ENCODE peak calls at places on chromosomes 7 and 10, in nine cellular contexts. One of them, this sample, is unnamed.
A peak's percentile ranks its signal among the peaks of the same experiment; 100 is the strongest.

GRCh38 chr7:41161188-41161587 is 541.7 kb downstream of the INHBA start:
- DNase-seq in stomach: no peak
- DNase-seq in transverse colon: no peak
- DNase-seq in K562: no peak
- DNase-seq in sigmoid colon: no peak
- DNase-seq in suprapubic skin: no peak
- DNase-seq in endothelial cell of umbilical vein: no peak
- DNase-seq in HCT116: no peak
- DNase-seq in vagina: no peak
- DNase-seq in this sample: no peak

GRCh38 chr7:949021-949934 is 5.2 kb downstream of the ADAP1 start:
- DNase-seq in stomach: peak; percentile 55
- DNase-seq in transverse colon: peak; percentile 38
- DNase-seq in K562: no peak
- DNase-seq in sigmoid colon: peak; percentile 58
- DNase-seq in suprapubic skin: peak; percentile 51
- DNase-seq in endothelial cell of umbilical vein: no peak
- DNase-seq in HCT116: no peak
- DNase-seq in vagina: no peak
- DNase-seq in this sample: no peak

GRCh38 chr7:101535333-101535732 is 93.8 kb downstream of the MYL10 start:
- DNase-seq in stomach: peak; percentile 60
- DNase-seq in transverse colon: no peak
- DNase-seq in K562: no peak
- DNase-seq in sigmoid colon: no peak
- DNase-seq in suprapubic skin: no peak
- DNase-seq in endothelial cell of umbilical vein: no peak
- DNase-seq in HCT116: no peak
- DNase-seq in vagina: no peak
- DNase-seq in this sample: no peak

GRCh38 chr10:49119746-49120145 is 4.4 kb upstream of the VSTM4 start:
- DNase-seq in stomach: no peak
- DNase-seq in transverse colon: no peak
- DNase-seq in K562: no peak
- DNase-seq in sigmoid colon: no peak
- DNase-seq in suprapubic skin: no peak
- DNase-seq in endothelial cell of umbilical vein: no peak
- DNase-seq in HCT116: no peak
- DNase-seq in vagina: no peak
- DNase-seq in this sample: no peak

GRCh38 chr10:132721725-132722124 is 64.2 kb downstream of the NKX6-2 start:
- DNase-seq in stomach: no peak
- DNase-seq in transverse colon: no peak
- DNase-seq in K562: no peak
- DNase-seq in sigmoid colon: no peak
- DNase-seq in suprapubic skin: no peak
- DNase-seq in endothelial cell of umbilical vein: no peak
- DNase-seq in HCT116: no peak
- DNase-seq in vagina: no peak
- DNase-seq in this sample: no peak

GRCh38 chr7:155821851-155822250 is 9.6 kb upstream of the SHH start:
- DNase-seq in stomach: no peak
- DNase-seq in transverse colon: no peak
- DNase-seq in K562: no peak
- DNase-seq in sigmoid colon: no peak
- DNase-seq in suprapubic skin: no peak
- DNase-seq in endothelial cell of umbilical vein: no peak
- DNase-seq in HCT116: no peak
- DNase-seq in vagina: no peak
- DNase-seq in this sample: no peak

GRCh38 chr7:121452400-121452799 is 56.3 kb upstream of the FAM3C start:
- DNase-seq in stomach: no peak
- DNase-seq in transverse colon: no peak
- DNase-seq in K562: no peak
- DNase-seq in sigmoid colon: no peak
- DNase-seq in suprapubic skin: no peak
- DNase-seq in endothelial cell of umbilical vein: no peak
- DNase-seq in HCT116: no peak
- DNase-seq in vagina: no peak
- DNase-seq in this sample: no peak

GRCh38 chr7:25860206-25860881 is 291.7 kb upstream of the NFE2L3 start:
- DNase-seq in stomach: no peak
- DNase-seq in transverse colon: no peak
- DNase-seq in K562: no peak
- DNase-seq in sigmoid colon: no peak
- DNase-seq in suprapubic skin: no peak
- DNase-seq in endothelial cell of umbilical vein: peak; percentile 24
- DNase-seq in HCT116: no peak
- DNase-seq in vagina: no peak
- DNase-seq in this sample: no peak

GRCh38 chr10:43061764-43062163 is 15.1 kb upstream of the RET start:
- DNase-seq in stomach: no peak
- DNase-seq in transverse colon: no peak
- DNase-seq in K562: no peak
- DNase-seq in sigmoid colon: no peak
- DNase-seq in suprapubic skin: no peak
- DNase-seq in endothelial cell of umbilical vein: no peak
- DNase-seq in HCT116: no peak
- DNase-seq in vagina: no peak
- DNase-seq in this sample: no peak

GRCh38 chr10:111482621-111483216 is 405.9 kb downstream of the ADRA2A start:
- DNase-seq in stomach: no peak
- DNase-seq in transverse colon: no peak
- DNase-seq in K562: no peak
- DNase-seq in sigmoid colon: no peak
- DNase-seq in suprapubic skin: no peak
- DNase-seq in endothelial cell of umbilical vein: no peak
- DNase-seq in HCT116: no peak
- DNase-seq in vagina: no peak
- DNase-seq in this sample: no peak

GRCh38 chr7:37960483-37960882 is 40.0 kb downstream of the EPDR1 start:
- DNase-seq in stomach: no peak
- DNase-seq in transverse colon: no peak
- DNase-seq in K562: no peak
- DNase-seq in sigmoid colon: no peak
- DNase-seq in suprapubic skin: no peak
- DNase-seq in endothelial cell of umbilical vein: no peak
- DNase-seq in HCT116: no peak
- DNase-seq in vagina: no peak
- DNase-seq in this sample: no peak

GRCh38 chr7:116236020-116236630 is 25.8 kb downstream of the TES start:
- DNase-seq in stomach: peak; percentile 58
- DNase-seq in transverse colon: peak; percentile 48
- DNase-seq in K562: peak; percentile 42
- DNase-seq in sigmoid colon: no peak
- DNase-seq in suprapubic skin: no peak
- DNase-seq in endothelial cell of umbilical vein: peak; percentile 74
- DNase-seq in HCT116: no peak
- DNase-seq in vagina: no peak
- DNase-seq in this sample: peak; percentile 73

GRCh38 chr10:7045891-7046599 is 364.8 kb downstream of the SFMBT2 start:
- DNase-seq in stomach: no peak
- DNase-seq in transverse colon: peak; percentile 10
- DNase-seq in K562: no peak
- DNase-seq in sigmoid colon: no peak
- DNase-seq in suprapubic skin: no peak
- DNase-seq in endothelial cell of umbilical vein: no peak
- DNase-seq in HCT116: no peak
- DNase-seq in vagina: no peak
- DNase-seq in this sample: no peak

GRCh38 chr10:67141300-67141699 is 215.5 kb downstream of the LRRTM3 start:
- DNase-seq in stomach: no peak
- DNase-seq in transverse colon: no peak
- DNase-seq in K562: no peak
- DNase-seq in sigmoid colon: no peak
- DNase-seq in suprapubic skin: no peak
- DNase-seq in endothelial cell of umbilical vein: no peak
- DNase-seq in HCT116: no peak
- DNase-seq in vagina: no peak
- DNase-seq in this sample: no peak

GRCh38 chr7:105323366-105323765 is 65.4 kb downstream of the SRPK2 start:
- DNase-seq in stomach: no peak
- DNase-seq in transverse colon: no peak
- DNase-seq in K562: no peak
- DNase-seq in sigmoid colon: no peak
- DNase-seq in suprapubic skin: no peak
- DNase-seq in endothelial cell of umbilical vein: no peak
- DNase-seq in HCT116: no peak
- DNase-seq in vagina: no peak
- DNase-seq in this sample: no peak

DNA sequence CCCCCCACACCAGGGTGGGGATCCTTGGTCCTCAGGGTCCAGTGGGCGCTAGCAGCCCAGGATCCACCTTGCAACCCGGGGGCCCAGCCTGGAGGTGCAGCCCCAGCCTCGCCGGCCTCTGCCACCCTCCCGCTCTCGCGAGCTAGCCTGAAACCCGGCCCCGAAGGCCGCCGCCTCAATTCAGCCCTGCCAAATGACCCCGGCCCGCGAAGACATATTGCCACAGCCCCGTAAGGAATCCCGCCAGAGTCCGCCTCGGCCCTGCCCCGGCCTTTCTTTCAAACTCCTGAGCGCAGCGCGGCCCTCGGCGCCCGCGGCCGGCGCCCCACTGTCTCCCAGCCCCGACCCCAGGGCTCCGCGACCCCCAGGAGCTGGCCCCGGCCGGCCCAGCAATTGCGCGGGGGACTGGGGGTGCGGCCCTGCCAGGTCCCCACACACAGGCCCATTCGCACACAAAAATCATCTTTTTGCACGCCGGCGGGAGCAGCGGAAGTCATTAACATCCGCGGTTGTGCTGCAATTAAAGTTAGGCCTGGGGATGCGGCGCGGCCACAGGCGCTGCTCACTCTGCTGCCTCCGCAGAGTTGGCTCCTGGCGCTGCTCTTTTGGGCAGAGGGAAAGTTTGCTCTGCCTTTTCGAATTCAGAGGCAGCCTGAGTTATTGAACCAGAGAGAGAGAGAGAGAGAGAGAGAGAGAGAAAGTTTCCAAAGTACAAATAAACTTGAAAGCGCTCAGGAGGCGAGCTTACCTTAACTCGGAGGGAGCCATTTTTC is 4.0 kb downstream of the HOXA5 start:
- DNase-seq in stomach: no peak
- DNase-seq in transverse colon: peak; percentile 33
- DNase-seq in K562: no peak
- DNase-seq in sigmoid colon: no peak
- DNase-seq in suprapubic skin: peak; percentile 61
- DNase-seq in endothelial cell of umbilical vein: no peak
- DNase-seq in HCT116: no peak
- DNase-seq in vagina: no peak
- DNase-seq in this sample: no peak
- H3K4me3 ChIP-seq in stomach: peak overlapping the region; percentile 65
- H3K4me3 ChIP-seq in transverse colon: peak overlapping the region; percentile 39
- H3K4me3 ChIP-seq in K562: no peak overlapping the region
- H3K4me3 ChIP-seq in sigmoid colon: peak overlapping the region; percentile 22
- H3K4me3 ChIP-seq in suprapubic skin: peak overlapping the region; percentile 28
- H3K4me3 ChIP-seq in endothelial cell of umbilical vein: peak overlapping the region; percentile 6
- H3K4me3 ChIP-seq in HCT116: no peak overlapping the region
- H3K4me3 ChIP-seq in vagina: peak overlapping the region; percentile 23
- H3K4me3 ChIP-seq in this sample: peak overlapping the region; percentile 55

DNA sequence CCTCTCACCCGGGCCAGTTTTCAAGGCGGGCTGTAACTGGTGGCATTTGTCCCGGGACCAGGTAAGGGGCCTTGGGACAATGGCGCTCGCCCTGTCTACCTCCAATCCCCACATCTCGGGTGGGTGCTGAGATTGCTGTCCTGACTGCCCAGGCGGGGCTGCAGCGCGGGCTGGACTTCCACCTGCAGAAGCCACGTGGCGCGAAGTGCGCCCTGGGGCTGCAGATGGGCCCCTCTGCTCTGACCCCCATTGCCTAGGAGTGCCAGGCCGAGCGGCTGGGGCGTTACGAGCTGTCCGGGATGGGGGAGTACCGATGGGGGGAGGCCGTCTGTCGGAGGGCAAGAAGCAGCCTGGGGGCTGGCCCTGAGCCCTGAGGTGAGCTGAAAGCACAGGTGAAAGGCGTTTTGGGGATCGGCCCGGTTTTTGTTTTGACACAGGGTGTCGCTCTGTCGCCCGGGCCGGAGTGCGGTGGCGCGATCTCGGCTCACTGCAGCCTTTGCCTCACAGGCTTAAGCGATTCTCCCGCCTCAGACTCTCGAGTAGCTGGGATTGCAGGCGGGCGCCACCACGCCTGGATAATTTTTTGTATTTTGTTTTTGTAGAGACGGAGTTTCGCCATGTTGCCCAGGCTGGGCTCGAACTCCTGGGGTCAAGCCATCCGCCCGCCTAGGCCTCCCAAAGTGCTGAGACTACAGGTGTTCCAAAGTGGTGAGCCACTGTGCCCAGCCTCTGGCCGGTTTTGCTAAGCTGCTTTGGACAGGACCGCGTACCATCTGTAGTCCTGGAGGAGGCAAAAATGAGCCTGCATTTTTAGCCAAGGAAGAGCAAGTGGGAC is at the start of gene SFXN2:
- DNase-seq in stomach: peak; percentile 49
- DNase-seq in transverse colon: peak; percentile 47
- DNase-seq in K562: no peak
- DNase-seq in sigmoid colon: no peak
- DNase-seq in suprapubic skin: peak; percentile 80
- DNase-seq in endothelial cell of umbilical vein: no peak
- DNase-seq in HCT116: no peak
- DNase-seq in vagina: no peak
- DNase-seq in this sample: no peak
- TF ChIP-seq POLR2AphosphoS5 in stomach: no peak
- TF ChIP-seq POLR2AphosphoS5 in transverse colon: no peak
- TF ChIP-seq POLR2AphosphoS5 in K562: no peak
- TF ChIP-seq POLR2AphosphoS5 in sigmoid colon: no peak
- TF ChIP-seq POLR2AphosphoS5 in suprapubic skin: no peak
- TF ChIP-seq POLR2AphosphoS5 in endothelial cell of umbilical vein: no peak
- TF ChIP-seq POLR2AphosphoS5 in HCT116: peak; percentile 82
- TF ChIP-seq POLR2AphosphoS5 in vagina: no peak
- TF ChIP-seq POLR2AphosphoS5 in this sample: peak; percentile 68

GRCh38 chr7:13903997-13904396 is 85.5 kb downstream of the ETV1 start:
- DNase-seq in stomach: no peak
- DNase-seq in transverse colon: no peak
- DNase-seq in K562: no peak
- DNase-seq in sigmoid colon: no peak
- DNase-seq in suprapubic skin: no peak
- DNase-seq in endothelial cell of umbilical vein: no peak
- DNase-seq in HCT116: no peak
- DNase-seq in vagina: no peak
- DNase-seq in this sample: peak; percentile 83
- H3K4me3 ChIP-seq in stomach: no peak overlapping the region
- H3K4me3 ChIP-seq in transverse colon: no peak overlapping the region
- H3K4me3 ChIP-seq in K562: no peak overlapping the region
- H3K4me3 ChIP-seq in sigmoid colon: no peak overlapping the region
- H3K4me3 ChIP-seq in suprapubic skin: no peak overlapping the region
- H3K4me3 ChIP-seq in endothelial cell of umbilical vein: no peak overlapping the region
- H3K4me3 ChIP-seq in HCT116: no peak overlapping the region
- H3K4me3 ChIP-seq in vagina: no peak overlapping the region
- H3K4me3 ChIP-seq in this sample: peak overlapping the region; percentile 38

DNA sequence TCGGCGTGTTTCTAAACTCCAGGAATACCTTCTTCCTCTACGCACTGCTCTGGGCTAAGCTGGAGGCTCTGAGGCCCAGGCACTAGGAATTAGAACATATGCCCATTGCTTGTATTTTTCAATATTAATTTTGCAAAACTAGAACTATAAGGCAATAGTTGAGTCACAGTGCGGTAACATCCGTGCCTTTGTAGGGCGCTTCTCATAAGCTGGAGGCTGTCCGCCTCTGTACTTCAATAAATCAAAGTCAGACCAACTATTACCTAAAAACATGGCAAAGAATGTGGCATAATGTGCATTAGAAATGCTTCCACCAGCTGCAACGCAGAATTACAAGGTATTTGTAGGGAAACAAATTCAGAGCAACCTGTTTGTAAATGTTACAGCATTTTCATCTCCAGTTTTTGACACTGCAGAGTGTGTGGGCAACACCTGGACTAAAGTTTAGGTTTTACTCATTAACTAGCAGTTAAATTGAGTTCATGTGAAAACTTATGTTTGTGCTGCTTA is 440 bp upstream of the MINDY3 start:
- DNase-seq in stomach: no peak
- DNase-seq in transverse colon: no peak
- DNase-seq in K562: no peak
- DNase-seq in sigmoid colon: no peak
- DNase-seq in suprapubic skin: no peak
- DNase-seq in endothelial cell of umbilical vein: no peak
- DNase-seq in HCT116: no peak
- DNase-seq in vagina: no peak
- DNase-seq in this sample: no peak
- TF ChIP-seq POLR2AphosphoS5 in stomach: no peak
- TF ChIP-seq POLR2AphosphoS5 in transverse colon: no peak
- TF ChIP-seq POLR2AphosphoS5 in K562: no peak
- TF ChIP-seq POLR2AphosphoS5 in sigmoid colon: no peak
- TF ChIP-seq POLR2AphosphoS5 in suprapubic skin: no peak
- TF ChIP-seq POLR2AphosphoS5 in endothelial cell of umbilical vein: no peak
- TF ChIP-seq POLR2AphosphoS5 in HCT116: no peak
- TF ChIP-seq POLR2AphosphoS5 in vagina: no peak
- TF ChIP-seq POLR2AphosphoS5 in this sample: no peak

This sample was measured in SK-N-MC.